ENCODE peak calls at places on chromosomes 16 and 17, in nine cellular contexts. W is prostate gland; C is cardiac fibroblast; L is AG09309; V is A549; H is breast epithelium; R is endodermal cell; E is PC-3; O is CD8-positive, alpha-beta T cell. K is an unnamed sample.

GRCh38 chr16:7997966-7998365 is 592.3 kb downstream of the TMEM114 start:
- DNase-seq in W (no peak), C (no peak), L (no peak), V (no peak), H (no peak), R (no peak), E (no peak), O (no peak), K (no peak)

GRCh38 chr17:59826741-59827453 is 65.8 kb downstream of the TUBD1 start:
- DNase-seq in W (no peak), C (no peak), L (no peak), V (no peak), H (no peak), R (no peak), E (no peak), O (no peak), K (no peak)

GRCh38 chr17:77110006-77110374 is 30.8 kb upstream of the SEC14L1 start:
- DNase-seq in W (peak; percentile 67), C (peak; percentile 90), L (no peak), V (no peak), H (no peak), R (no peak), E (peak; percentile 59), O (no peak), K (peak; percentile 61)

GRCh38 chr17:9837551-9838471 is 12.1 kb downstream of the GLP2R start:
- DNase-seq in W (no peak), C (peak; percentile 65), L (no peak), V (peak; percentile 90), H (no peak), R (peak; percentile 52), E (peak; percentile 90), O (no peak), K (peak; percentile 38)

GRCh38 chr17:17063546-17064122 is 21.4 kb downstream of the MPRIP start:
- DNase-seq in W (no peak), C (peak; percentile 29), L (no peak), V (no peak), H (peak; percentile 67), R (peak; percentile 31), E (peak; percentile 65), O (no peak), K (no peak)

GRCh38 chr17:15891348-15891747 is 53.6 kb upstream of the ADORA2B start:
- DNase-seq in W (no peak), C (no peak), L (no peak), V (no peak), H (no peak), R (no peak), E (no peak), O (no peak), K (no peak)

GRCh38 chr16:19907161-19907992 is 22.7 kb upstream of the GPRC5B start:
- DNase-seq in W (peak; percentile 57), C (peak; percentile 73), L (peak; percentile 10), V (peak; percentile 67), H (no peak), R (peak; percentile 94), E (peak; percentile 80), O (peak; percentile 38), K (peak; percentile 49)

GRCh38 chr16:20064931-20065330 is 8.8 kb downstream of the GPR139 start:
- DNase-seq in W (no peak), C (no peak), L (no peak), V (no peak), H (no peak), R (no peak), E (no peak), O (no peak), K (no peak)

GRCh38 chr17:57468932-57469775 is 212.8 kb downstream of the MSI2 start:
- DNase-seq in W (no peak), C (no peak), L (no peak), V (no peak), H (no peak), R (no peak), E (no peak), O (no peak), K (no peak)

GRCh38 chr16:2436110-2436509 is 6.9 kb downstream of the CCNF start:
- DNase-seq in W (peak; percentile 65), C (no peak), L (no peak), V (no peak), H (no peak), R (no peak), E (no peak), O (no peak), K (no peak)

GRCh38 chr17:61863801-61864126 is 436 bp upstream of the BRIP1 start:
- DNase-seq in W (no peak), C (no peak), L (no peak), V (no peak), H (no peak), R (no peak), E (no peak), O (no peak), K (no peak)

GRCh38 chr17:17264430-17264829 is 16.6 kb downstream of the COPS3 start:
- DNase-seq in W (no peak), C (no peak), L (no peak), V (no peak), H (no peak), R (no peak), E (no peak), O (no peak), K (no peak)

GRCh38 chr17:82869536-82869935 is 29.7 kb upstream of the ZNF750 start:
- DNase-seq in W (no peak), C (no peak), L (no peak), V (no peak), H (no peak), R (no peak), E (no peak), O (no peak), K (no peak)

GRCh38 chr17:82867763-82868325 is 28.0 kb upstream of the ZNF750 start:
- DNase-seq in W (no peak), C (no peak), L (no peak), V (no peak), H (no peak), R (no peak), E (no peak), O (no peak), K (no peak)

GRCh38 chr17:82870541-82870940 is 30.7 kb upstream of the ZNF750 start:
- DNase-seq in W (no peak), C (no peak), L (no peak), V (no peak), H (no peak), R (no peak), E (no peak), O (no peak), K (no peak)

GRCh38 chr17:82870091-82870491 is 30.3 kb upstream of the ZNF750 start:
- DNase-seq in W (no peak), C (no peak), L (no peak), V (no peak), H (no peak), R (no peak), E (no peak), O (no peak), K (no peak)

GRCh38 chr17:82868715-82869131 is 28.9 kb upstream of the ZNF750 start:
- DNase-seq in W (no peak), C (no peak), L (no peak), V (no peak), H (no peak), R (no peak), E (no peak), O (no peak), K (no peak)
- TF ChIP-seq CTCF in W (no peak), C (no peak), L (no peak), V (no peak), H (no peak), R (no peak), E (no peak), O (no peak), K (no peak)

DNA sequence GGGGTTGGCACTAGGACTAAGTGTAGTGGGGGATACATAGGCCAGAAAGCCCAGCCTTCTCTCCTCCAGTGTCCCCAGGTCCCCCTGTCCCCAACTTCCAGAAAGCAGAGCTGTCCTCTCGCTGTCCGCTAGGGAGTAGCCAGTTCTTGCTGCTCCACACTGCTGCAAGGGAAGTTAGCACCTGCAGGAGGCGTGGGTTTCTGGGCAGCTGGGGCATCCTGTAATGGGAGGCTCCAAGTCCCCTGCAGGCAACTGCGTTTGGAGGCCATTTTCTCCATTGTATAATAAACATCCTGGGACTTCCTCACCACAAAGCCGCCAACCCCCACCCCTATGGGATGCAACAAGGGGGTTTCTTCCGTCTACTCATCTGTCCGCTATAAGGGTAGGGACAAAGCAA is 1.7 kb downstream of the RPRML start:
- DNase-seq in W (no peak), C (no peak), L (no peak), V (peak; percentile 73), H (no peak), R (peak; percentile 97), E (peak; percentile 72), O (no peak), K (no peak)
- H3K4me3 ChIP-seq in W (no peak overlapping the region), C (no peak overlapping the region), L (no peak overlapping the region), V (no peak overlapping the region), H (no peak overlapping the region), R (peak overlapping the region; percentile 76), E (no peak overlapping the region), O (no peak overlapping the region), K (no peak overlapping the region)

DNA sequence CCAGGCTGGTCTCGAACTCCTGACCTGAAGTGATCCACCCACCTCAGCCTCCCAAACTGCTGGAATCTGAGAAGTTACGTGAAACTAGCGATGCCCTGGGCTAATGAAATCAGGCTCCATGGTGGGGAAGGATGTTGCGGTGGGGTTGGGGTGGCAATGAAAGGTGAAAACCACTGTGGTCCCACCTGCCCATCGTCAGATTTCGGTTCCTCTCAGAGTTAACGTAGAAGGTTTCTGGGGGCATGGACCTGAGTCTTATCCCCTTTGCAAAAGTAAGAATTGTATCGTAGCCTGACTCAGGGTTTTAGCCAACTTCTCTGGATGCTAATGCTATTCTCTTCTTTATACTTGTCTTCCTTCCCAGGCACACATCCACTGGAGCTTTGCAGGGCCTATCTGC is 402.3 kb downstream of the WWOX start:
- DNase-seq in W (no peak), C (no peak), L (no peak), V (no peak), H (no peak), R (no peak), E (no peak), O (no peak), K (no peak)
- TF ChIP-seq CTCF in W (no peak), C (no peak), L (no peak), V (no peak), H (no peak), R (no peak), E (no peak), O (no peak), K (no peak)

GRCh38 chr17:73360961-73361761 is 49.4 kb upstream of the CDC42EP4 start:
- DNase-seq in W (no peak), C (no peak), L (no peak), V (no peak), H (no peak), R (peak; percentile 95), E (no peak), O (no peak), K (no peak)
- H3K4me3 ChIP-seq in W (no peak overlapping the region), C (no peak overlapping the region), L (no peak overlapping the region), V (no peak overlapping the region), H (no peak overlapping the region), R (no peak overlapping the region), E (no peak overlapping the region), O (no peak overlapping the region), K (no peak overlapping the region)

GRCh38 chr16:83942815-83943515 is 10.1 kb upstream of the OSGIN1 start:
- DNase-seq in W (no peak), C (no peak), L (no peak), V (no peak), H (no peak), R (no peak), E (no peak), O (no peak), K (no peak)
- TF ChIP-seq CTCF in W (no peak), C (no peak), L (no peak), V (no peak), H (no peak), R (no peak), E (no peak), O (no peak), K (no peak)

K was measured in astrocyte of the cerebellum.